ENCODE peak calls at places on chromosomes 11 and 22, in six cellular contexts. S is colonic mucosa, G is keratinocyte, X is breast epithelium, H is MM.1S, Q is neural progenitor cell. J is an unnamed sample. For H3K9me3, H3K4me1 and H3K27me3, the result is how much of the 10 kb centered on the place peaks cover.

GRCh38 chr22:43163241-43163795 is 12.0 kb downstream of the TSPO start:
- DNase-seq in G (no peak), S (no peak), Q (no peak), H (no peak), X (no peak), J (no peak)

GRCh38 chr11:82792319-82792718 is 58.7 kb upstream of the FAM181B start:
- DNase-seq in G (no peak), H (no peak), X (no peak), Q (no peak), S (no peak), J (no peak)

GRCh38 chr11:114078423-114078822 is 18.9 kb downstream of the ZBTB16 start:
- DNase-seq in Q (peak), G (no peak), H (peak), X (no peak), S (no peak), J (no peak)

GRCh38 chr11:112511271-112511670 is 250.6 kb upstream of the PLET1 start:
- DNase-seq in H (no peak), X (no peak), S (no peak), Q (no peak), G (no peak), J (no peak)

GRCh38 chr11:126105748-126106080 is 43.0 kb upstream of the CDON start:
- DNase-seq in X (no peak), G (no peak), H (no peak), Q (no peak), S (no peak), J (no peak)

GRCh38 chr11:65316311-65316978 is 1.8 kb downstream of the CDC42EP2 start:
- DNase-seq in X (no peak), S (peak), G (no peak), H (no peak), Q (peak), J (no peak)

GRCh38 chr11:7571640-7572000 is 57.8 kb downstream of the PPFIBP2 start:
- DNase-seq in H (peak), S (peak), Q (peak), X (peak), G (no peak), J (peak)

GRCh38 chr11:34313099-34313517 is 44.7 kb downstream of the ABTB2 start:
- DNase-seq in X (no peak), Q (no peak), H (no peak), G (no peak), S (no peak), J (no peak)

GRCh38 chr11:97432926-97433325 is 1043.1 kb downstream of the JRKL start:
- DNase-seq in X (no peak), G (no peak), Q (no peak), H (no peak), S (no peak), J (no peak)

GRCh38 chr11:2776351-2777061 is 76.7 kb upstream of the KCNQ1OT1 start:
- DNase-seq in H (no peak), S (peak), G (no peak), Q (no peak), X (peak), J (no peak)

GRCh38 chr11:13923716-13924650 is 38.5 kb upstream of the SPON1 start:
- DNase-seq in Q (no peak), S (no peak), G (no peak), X (no peak), H (no peak), J (no peak)

GRCh38 chr11:110447343-110447742 is 17.6 kb downstream of the FDX1 start:
- DNase-seq in X (no peak), Q (no peak), G (no peak), S (no peak), H (no peak), J (no peak)

GRCh38 chr11:80637011-80637410 is 1196.2 kb upstream of the TENM4 start:
- DNase-seq in X (no peak), G (no peak), Q (no peak), H (no peak), S (no peak), J (no peak)

GRCh38 chr11:84247931-84248330 is 961.8 kb upstream of the CCDC90B start:
- DNase-seq in S (no peak), H (no peak), Q (no peak), G (no peak), X (no peak), J (no peak)

GRCh38 chr11:70828498-70829159 is 423.7 kb downstream of the SHANK2 start:
- DNase-seq in S (peak), Q (no peak), G (no peak), H (no peak), X (no peak), J (no peak)

GRCh38 chr11:116948375-116948774 is 111.0 kb upstream of the APOA1 start:
- DNase-seq in G (peak), Q (no peak), X (no peak), H (no peak), S (no peak), J (no peak)

GRCh38 chr11:44032304-44033085 is 15.3 kb upstream of the ACCSL start:
- DNase-seq in H (no peak), S (no peak), X (no peak), G (no peak), Q (no peak), J (peak)

GRCh38 chr22:45166935-45167334 is 3.2 kb downstream of the NUP50 start:
- DNase-seq in X (no peak), Q (no peak), S (no peak), H (no peak), G (no peak), J (no peak)

GRCh38 chr11:74710291-74710938 is 20.8 kb downstream of the CHRDL2 start:
- DNase-seq in X (no peak), S (no peak), Q (peak), H (no peak), G (no peak), J (no peak)

GRCh38 chr11:108198833-108199232 is 23.6 kb downstream of the NPAT start:
- DNase-seq in Q (no peak), X (no peak), H (no peak), G (no peak), S (no peak), J (no peak)

GRCh38 chr22:39567135-39567946 is 3.2 kb upstream of the CACNA1I start:
- DNase-seq in G (peak), Q (no peak), H (peak), X (no peak), S (no peak), J (no peak)

GRCh38 chr22:20025401-20026203 is 4.7 kb downstream of the TANGO2 start:
- DNase-seq in Q (no peak), G (no peak), H (no peak), X (no peak), S (no peak), J (no peak)

GRCh38 chr22:27810566-27810965 is 9.0 kb upstream of the MN1 start:
- DNase-seq in S (peak), X (no peak), H (no peak), Q (peak), G (no peak), J (peak)

GRCh38 chr11:8218409-8218808 is 45.3 kb downstream of the LMO1 start:
- DNase-seq in Q (no peak), S (no peak), X (no peak), H (no peak), G (no peak), J (no peak)

GRCh38 chr11:73151371-73151870 is 9.3 kb upstream of the FCHSD2 start:
- DNase-seq in H (no peak), G (no peak), Q (no peak), S (no peak), X (no peak), J (no peak)

GRCh38 chr11:128724891-128725611 is 31.2 kb downstream of the FLI1 start:
- DNase-seq in Q (no peak), H (peak), S (no peak), G (no peak), X (no peak), J (no peak)

GRCh38 chr11:11973866-11974265 is 34.6 kb downstream of the DKK3 start:
- DNase-seq in S (no peak), G (no peak), Q (no peak), H (no peak), X (no peak), J (no peak)

GRCh38 chr22:41474878-41475451 is 6.0 kb downstream of the ACO2 start:
- DNase-seq in G (no peak), S (no peak), X (no peak), Q (no peak), H (no peak), J (no peak)

GRCh38 chr11:72782081-72782920 is 11.5 kb downstream of the STARD10 start:
- DNase-seq in X (no peak), Q (peak), S (peak), G (no peak), H (no peak), J (peak)

GRCh38 chr11:112555491-112556364 is 295.1 kb upstream of the PLET1 start:
- DNase-seq in Q (peak), H (no peak), G (no peak), X (no peak), S (peak), J (peak)

GRCh38 chr22:31272522-31273446 is 19.5 kb downstream of the PIK3IP1 start:
- DNase-seq in S (peak), Q (peak), H (peak), G (no peak), X (no peak), J (peak)

GRCh38 chr22:17781319-17782031 is 7.2 kb upstream of the BID start:
- DNase-seq in S (no peak), Q (no peak), G (peak), X (no peak), H (peak), J (no peak)

GRCh38 chr11:68164437-68164836 is 43.2 kb upstream of the CHKA start:
- DNase-seq in S (no peak), Q (no peak), X (no peak), G (no peak), H (no peak), J (no peak)

GRCh38 chr11:129973068-129973467 is 29.6 kb downstream of the PRDM10 start:
- DNase-seq in Q (no peak), G (no peak), X (no peak), S (no peak), H (peak), J (no peak)

GRCh38 chr22:42068351-42068730 is 2.3 kb downstream of the NAGA start:
- DNase-seq in S (peak), X (no peak), Q (no peak), H (no peak), G (no peak), J (no peak)

GRCh38 chr11:34633990-34634725 is 13.3 kb downstream of the EHF start:
- DNase-seq in H (peak), S (no peak), G (no peak), X (no peak), Q (no peak), J (peak)

DNA sequence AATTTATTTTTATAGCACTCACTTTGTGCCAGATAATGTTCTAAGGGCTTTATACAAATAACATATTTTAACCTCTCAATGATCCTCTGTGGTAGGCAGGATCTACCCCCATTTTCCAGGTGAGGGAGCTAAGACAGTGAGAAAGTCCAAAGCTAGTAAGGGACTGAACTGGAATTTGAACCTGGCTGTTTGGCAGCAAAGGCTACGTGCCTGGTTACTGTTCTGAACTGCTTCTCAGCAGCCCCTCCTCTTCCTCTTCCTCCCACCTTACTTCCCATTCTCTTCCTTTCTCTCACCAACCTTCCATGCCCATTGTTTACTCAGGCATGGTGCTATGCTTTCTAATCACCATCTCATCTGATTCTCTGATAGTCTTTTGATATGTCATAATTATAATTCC is 82.0 kb downstream of the INSC start:
- DNase-seq in Q (no peak), X (no peak), H (no peak), S (no peak), G (no peak), J (no peak)
- H3K9me3 ChIP-seq in Q (under half), X (under half), H (under half), S (under half), G (under half), J (under half)

GRCh38 chr22:49530671-49531532 is 296.8 kb downstream of the BRD1 start:
- DNase-seq in G (no peak), X (no peak), Q (no peak), H (no peak), S (no peak), J (no peak)
- H3K4me1 ChIP-seq in G (under half), X (under half), Q (under half), H (under half), S (under half), J (under half)

DNA sequence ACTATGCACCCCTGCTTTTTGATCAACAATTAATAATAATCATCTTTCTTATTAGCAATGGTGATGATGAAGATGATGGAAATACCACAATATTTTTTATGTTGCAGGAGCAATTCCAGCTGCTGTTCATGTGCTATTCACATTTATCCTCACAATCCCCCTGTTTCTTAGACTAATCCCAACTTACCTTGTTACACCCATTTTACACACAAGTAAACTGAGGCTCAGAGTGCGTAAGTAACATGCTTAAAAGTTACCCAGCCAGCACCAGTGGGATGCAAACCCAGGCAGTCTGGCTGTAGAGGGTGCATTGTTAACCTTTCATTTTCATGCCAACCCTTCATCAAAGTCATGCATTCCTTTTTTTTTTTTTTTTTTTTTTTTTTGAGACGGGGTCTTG is 1.6 kb upstream of the CRYBA4 start:
- DNase-seq in S (no peak), Q (no peak), X (no peak), G (no peak), H (no peak), J (no peak)
- H3K27me3 ChIP-seq in S (under half), Q (under half), X (under half), G (under half), H (under half), J (under half)

GRCh38 chr22:47299879-47300697 is 537.6 kb downstream of the TBC1D22A start:
- DNase-seq in S (no peak), X (peak), H (no peak), G (no peak), Q (no peak), J (no peak)
- H3K9me3 ChIP-seq in S (under half), X (under half), H (under half), G (under half), Q (under half), J (under half)

GRCh38 chr11:118519549-118519948 is 7.7 kb upstream of the TTC36 start:
- DNase-seq in H (no peak), S (no peak), Q (no peak), X (no peak), G (no peak), J (no peak)
- H3K4me1 ChIP-seq in H (under half), S (under half), Q (under half), X (under half), G (under half), J (under half)

GRCh38 chr11:20597924-20598484 is 1.4 kb upstream of the SLC6A5 start:
- DNase-seq in Q (peak), G (no peak), H (no peak), S (no peak), X (no peak), J (no peak)
- H3K27me3 ChIP-seq in Q (half or more), G (half or more), H (under half), S (half or more), X (half or more), J (under half)

GRCh38 chr22:49620666-49621065 is 207.0 kb downstream of the BRD1 start:
- DNase-seq in S (no peak), G (no peak), X (no peak), H (no peak), Q (no peak), J (peak)
- H3K9me3 ChIP-seq in S (under half), G (under half), X (under half), H (under half), Q (under half), J (under half)

GRCh38 chr11:66318576-66318970 is 1.7 kb upstream of the CD248 start:
- DNase-seq in H (no peak), G (no peak), S (no peak), Q (no peak), X (no peak), J (no peak)
- H3K4me1 ChIP-seq in H (under half), G (under half), S (under half), Q (under half), X (under half), J (under half)

J was measured in body of pancreas.